ENCODE peak calls at places on chromosomes 12 and 14, in ten cellular contexts. L is stomach; F is PC-3; P is foreskin keratinocyte; M is Peyer's patch; X is psoas muscle; J is AG04450; Y is neuronal stem cell; S is left ventricle myocardium inferior; W is CD8-positive, alpha-beta memory T cell. U is an unnamed sample. For H3K27me3, the result is how much of the 10 kb centered on the place peaks cover.

GRCh38 chr12:24407884-24408283 is 458.4 kb upstream of the SOX5 start:
- DNase-seq in P (no peak), W (no peak), L (no peak), J (no peak), X (no peak), F (no peak), M (no peak), Y (no peak), S (no peak), U (no peak)

GRCh38 chr12:131007031-131007793 is 53.5 kb downstream of the ADGRD1 start:
- DNase-seq in F (no peak), J (no peak), X (peak), P (no peak), S (peak), M (no peak), L (peak), Y (no peak), W (no peak), U (peak)

GRCh38 chr12:63845726-63846125 is 1.2 kb downstream of the SRGAP1 start:
- DNase-seq in W (no peak), X (no peak), L (no peak), F (peak), J (no peak), Y (no peak), M (no peak), S (no peak), P (peak), U (no peak)

GRCh38 chr14:91249841-91250616 is 5.5 kb upstream of the GPR68 start:
- DNase-seq in L (no peak), P (no peak), W (no peak), Y (no peak), M (peak), J (no peak), S (no peak), F (peak), X (no peak), U (peak)

GRCh38 chr14:69616408-69616773 is 5.0 kb downstream of the SUSD6 start:
- DNase-seq in J (no peak), F (no peak), X (no peak), S (no peak), M (no peak), P (no peak), Y (no peak), L (no peak), W (no peak), U (no peak)

GRCh38 chr14:94124582-94125377 is 4.6 kb downstream of the IFI27L2 start:
- DNase-seq in J (no peak), M (peak), Y (no peak), S (no peak), W (no peak), X (no peak), F (no peak), P (no peak), L (peak), U (no peak)

GRCh38 chr12:57729321-57729844 is 9.2 kb downstream of the AGAP2 start:
- DNase-seq in W (no peak), Y (no peak), X (no peak), L (no peak), J (no peak), F (no peak), P (no peak), S (no peak), M (peak), U (no peak)

GRCh38 chr12:75177997-75178396 is 31.6 kb downstream of the KCNC2 start:
- DNase-seq in M (no peak), S (no peak), P (peak), X (no peak), L (no peak), Y (no peak), J (peak), F (peak), W (no peak), U (no peak)

GRCh38 chr14:63375772-63376171 is 57.0 kb upstream of the GPHB5 start:
- DNase-seq in X (no peak), W (no peak), J (peak), M (no peak), P (peak), S (no peak), Y (no peak), F (peak), L (no peak), U (no peak)

GRCh38 chr12:53060721-53061276 is 10.9 kb downstream of the TNS2 start:
- DNase-seq in F (no peak), Y (no peak), S (no peak), M (peak), L (peak), W (no peak), X (peak), P (no peak), J (no peak), U (peak)

GRCh38 chr12:92719674-92720073 is 16.9 kb downstream of the PLEKHG7 start:
- DNase-seq in F (peak), L (no peak), X (peak), P (no peak), J (no peak), S (no peak), Y (no peak), M (no peak), W (no peak), U (no peak)

GRCh38 chr12:18165422-18165871 is 75.5 kb upstream of the RERGL start:
- DNase-seq in F (peak), S (no peak), Y (no peak), P (peak), M (no peak), J (no peak), X (no peak), L (no peak), W (no peak), U (no peak)

GRCh38 chr12:105590571-105590970 is 260.1 kb downstream of the C12orf75 start:
- DNase-seq in P (peak), L (no peak), S (no peak), Y (no peak), W (no peak), F (no peak), M (no peak), X (no peak), J (no peak), U (no peak)

GRCh38 chr12:109347579-109347978 is at the start of gene MYO1H:
- DNase-seq in Y (no peak), J (no peak), W (no peak), F (no peak), P (no peak), M (no peak), L (no peak), S (no peak), X (no peak), U (no peak)
- H3K27me3 ChIP-seq in Y (under half), J (under half), W (under half), F (half or more), P (under half), M (under half), L (under half), S (under half), X (under half), U (under half)

DNA sequence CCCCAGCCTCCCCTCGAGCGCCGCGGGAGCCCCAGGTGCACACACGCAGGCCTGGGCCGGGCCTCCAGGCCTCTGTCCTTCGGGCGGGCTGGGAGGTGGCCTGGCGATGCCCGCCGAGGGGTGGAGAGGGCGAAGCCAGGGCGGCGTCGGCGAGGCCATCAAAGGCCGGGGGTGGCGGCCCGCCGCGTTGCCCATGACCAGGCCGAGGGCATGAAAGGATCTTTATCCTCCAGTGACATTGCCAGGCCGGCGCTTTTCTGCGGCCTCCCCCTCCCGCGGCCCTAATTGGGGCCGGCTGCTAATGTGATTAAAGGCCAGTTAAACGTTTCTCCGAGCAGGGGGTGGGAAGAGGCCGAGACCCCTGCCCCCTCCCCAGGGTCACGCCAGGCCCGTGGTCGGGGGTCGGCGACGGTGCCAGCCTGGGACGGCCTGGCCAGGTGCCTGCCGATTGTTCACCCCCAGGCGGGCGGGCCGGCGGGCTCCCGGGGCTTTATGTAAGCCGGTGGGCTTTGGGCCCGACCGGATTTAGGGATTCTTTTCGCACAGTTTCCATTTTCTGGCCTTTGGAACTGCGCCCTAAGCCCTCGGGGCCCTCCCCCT is 103.3 kb upstream of the DIO3 start:
- DNase-seq in L (no peak), P (no peak), X (no peak), S (no peak), F (no peak), Y (peak), J (no peak), W (no peak), M (peak), U (peak)
- H3K27me3 ChIP-seq in L (half or more), P (half or more), X (under half), S (half or more), F (under half), Y (half or more), J (under half), W (under half), M (under half), U (half or more)

GRCh38 chr12:114411081-114411836 is 5.3 kb upstream of the TBX5 start:
- DNase-seq in S (no peak), M (no peak), Y (no peak), L (no peak), X (no peak), W (no peak), F (no peak), P (no peak), J (no peak), U (no peak)
- H3K27me3 ChIP-seq in S (half or more), M (under half), Y (half or more), L (half or more), X (under half), W (under half), F (half or more), P (half or more), J (under half), U (half or more)

GRCh38 chr14:36516719-36517241 is 3.3 kb downstream of the NKX2-1 start:
- DNase-seq in L (no peak), M (no peak), Y (no peak), X (no peak), J (no peak), S (no peak), P (no peak), W (no peak), F (no peak), U (no peak)

GRCh38 chr14:36514278-36515104 is 5.5 kb downstream of the NKX2-1 start:
- DNase-seq in X (no peak), L (no peak), S (no peak), P (no peak), Y (no peak), F (no peak), W (no peak), J (no peak), M (no peak), U (no peak)

GRCh38 chr14:36517242-36518030 is 2.6 kb downstream of the NKX2-1 start:
- DNase-seq in F (no peak), S (no peak), W (no peak), L (no peak), X (no peak), J (no peak), Y (no peak), M (no peak), P (no peak), U (no peak)

GRCh38 chr14:36515105-36515593 is 4.9 kb downstream of the NKX2-1 start:
- DNase-seq in F (no peak), M (no peak), P (no peak), X (no peak), W (no peak), S (no peak), L (no peak), J (no peak), Y (no peak), U (no peak)

GRCh38 chr14:36515896-36516718 is 3.9 kb downstream of the NKX2-1 start:
- DNase-seq in P (no peak), J (no peak), L (no peak), M (no peak), Y (no peak), S (no peak), X (no peak), W (no peak), F (no peak), U (no peak)
- H3K27me3 ChIP-seq in P (half or more), J (half or more), L (half or more), M (under half), Y (half or more), S (half or more), X (under half), W (under half), F (half or more), U (half or more)

GRCh38 chr14:105089746-105090492 is 24.7 kb upstream of the GPR132 start:
- DNase-seq in F (no peak), J (no peak), W (no peak), Y (no peak), S (no peak), X (no peak), P (no peak), M (peak), L (no peak), U (no peak)

GRCh38 chr14:105087963-105088811 is 23.0 kb upstream of the GPR132 start:
- DNase-seq in F (peak), X (peak), Y (peak), J (no peak), L (peak), P (peak), S (peak), W (no peak), M (peak), U (peak)

GRCh38 chr14:105087308-105087962 is 22.2 kb upstream of the GPR132 start:
- DNase-seq in P (peak), J (no peak), Y (no peak), S (peak), L (peak), X (no peak), F (peak), W (no peak), M (peak), U (peak)

GRCh38 chr14:105090493-105091334 is 25.5 kb upstream of the GPR132 start:
- DNase-seq in P (peak), M (peak), W (peak), S (peak), F (peak), Y (peak), J (no peak), X (peak), L (peak), U (peak)

GRCh38 chr14:105088812-105089745 is 23.8 kb upstream of the GPR132 start:
- DNase-seq in S (no peak), M (peak), P (no peak), J (no peak), F (no peak), W (no peak), Y (no peak), L (peak), X (no peak), U (no peak)
- H3K27me3 ChIP-seq in S (under half), M (under half), P (under half), J (under half), F (under half), W (under half), Y (under half), L (under half), X (under half), U (under half)

DNA sequence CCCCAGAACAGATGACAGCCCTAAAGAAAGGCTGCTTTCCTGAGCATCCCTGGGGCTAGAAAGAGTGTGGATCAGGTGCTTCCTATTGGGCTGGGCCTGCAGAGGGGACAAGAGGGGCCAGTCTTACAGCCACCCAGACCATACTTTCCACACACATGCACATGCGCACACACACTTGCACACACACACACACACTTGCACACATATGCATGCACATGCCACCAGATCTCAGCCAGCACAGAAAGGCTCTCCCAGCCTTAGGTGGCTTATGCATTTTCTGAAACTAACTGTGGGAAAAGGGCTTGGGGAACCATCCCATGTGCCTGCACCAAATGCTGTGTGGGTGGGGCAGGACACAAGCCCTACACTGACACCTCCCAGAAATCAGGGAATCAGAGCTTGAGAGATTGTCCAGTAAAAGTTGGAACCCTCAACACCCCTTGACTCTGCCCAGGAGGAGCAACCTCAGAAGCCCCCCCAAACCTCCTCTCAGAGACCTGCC is 2.5 kb upstream of the DIO3 start:
- DNase-seq in X (peak), L (no peak), M (no peak), Y (no peak), P (no peak), S (no peak), W (no peak), F (no peak), J (no peak), U (peak)
- H3K27me3 ChIP-seq in X (under half), L (half or more), M (under half), Y (half or more), P (half or more), S (half or more), W (under half), F (under half), J (under half), U (under half)

GRCh38 chr12:69873429-69873828 is 48.4 kb downstream of the MYRFL start:
- DNase-seq in P (peak), M (no peak), W (no peak), S (no peak), J (no peak), L (no peak), F (peak), X (no peak), Y (no peak), U (no peak)
- H3K27me3 ChIP-seq in P (under half), M (under half), W (under half), S (under half), J (under half), L (under half), F (under half), X (under half), Y (under half), U (under half)